ENCODE peak calls at places on chromosomes 12 and 14, in nine cellular contexts. One of them, this sample, is unnamed.

GRCh38 chr14:50006141-50006540 is 110.2 kb downstream of the VCPKMT start:
- DNase-seq in A549: no peak
- DNase-seq in coronary artery: no peak
- DNase-seq in ovary: no peak
- DNase-seq in hepatocyte: no peak
- DNase-seq in GM06990: no peak
- DNase-seq in Peyer's patch: no peak
- DNase-seq in astrocyte of the spinal cord: no peak
- DNase-seq in fibroblast of the aortic adventitia: no peak
- DNase-seq in this sample: no peak

GRCh38 chr14:22994762-22995275 is 12.5 kb upstream of the AJUBA start:
- DNase-seq in A549: peak
- DNase-seq in coronary artery: no peak
- DNase-seq in ovary: no peak
- DNase-seq in hepatocyte: peak
- DNase-seq in GM06990: no peak
- DNase-seq in Peyer's patch: no peak
- DNase-seq in astrocyte of the spinal cord: peak
- DNase-seq in fibroblast of the aortic adventitia: peak
- DNase-seq in this sample: no peak

GRCh38 chr12:31431721-31432120 is 105.8 kb upstream of the SINHCAF start:
- DNase-seq in A549: no peak
- DNase-seq in coronary artery: no peak
- DNase-seq in ovary: no peak
- DNase-seq in hepatocyte: no peak
- DNase-seq in GM06990: no peak
- DNase-seq in Peyer's patch: no peak
- DNase-seq in astrocyte of the spinal cord: no peak
- DNase-seq in fibroblast of the aortic adventitia: peak
- DNase-seq in this sample: no peak

GRCh38 chr14:75770635-75771034 is 109.6 kb downstream of the TTLL5 start:
- DNase-seq in A549: no peak
- DNase-seq in coronary artery: no peak
- DNase-seq in ovary: no peak
- DNase-seq in hepatocyte: no peak
- DNase-seq in GM06990: no peak
- DNase-seq in Peyer's patch: no peak
- DNase-seq in astrocyte of the spinal cord: no peak
- DNase-seq in fibroblast of the aortic adventitia: no peak
- DNase-seq in this sample: no peak

GRCh38 chr14:49861581-49861922 is 9.0 kb upstream of the NEMF start:
- DNase-seq in A549: peak
- DNase-seq in coronary artery: peak
- DNase-seq in ovary: peak
- DNase-seq in hepatocyte: peak
- DNase-seq in GM06990: peak
- DNase-seq in Peyer's patch: peak
- DNase-seq in astrocyte of the spinal cord: peak
- DNase-seq in fibroblast of the aortic adventitia: peak
- DNase-seq in this sample: peak

GRCh38 chr14:64968651-64969050 is 3.5 kb downstream of the RAB15 start:
- DNase-seq in A549: no peak
- DNase-seq in coronary artery: no peak
- DNase-seq in ovary: no peak
- DNase-seq in hepatocyte: no peak
- DNase-seq in GM06990: no peak
- DNase-seq in Peyer's patch: no peak
- DNase-seq in astrocyte of the spinal cord: peak
- DNase-seq in fibroblast of the aortic adventitia: no peak
- DNase-seq in this sample: no peak

GRCh38 chr14:31596691-31597090 is 35.5 kb downstream of the NUBPL start:
- DNase-seq in A549: no peak
- DNase-seq in coronary artery: no peak
- DNase-seq in ovary: no peak
- DNase-seq in hepatocyte: no peak
- DNase-seq in GM06990: no peak
- DNase-seq in Peyer's patch: no peak
- DNase-seq in astrocyte of the spinal cord: no peak
- DNase-seq in fibroblast of the aortic adventitia: no peak
- DNase-seq in this sample: no peak

GRCh38 chr12:69502342-69503081 is 32.3 kb downstream of the FRS2 start:
- DNase-seq in A549: peak
- DNase-seq in coronary artery: no peak
- DNase-seq in ovary: no peak
- DNase-seq in hepatocyte: no peak
- DNase-seq in GM06990: no peak
- DNase-seq in Peyer's patch: no peak
- DNase-seq in astrocyte of the spinal cord: peak
- DNase-seq in fibroblast of the aortic adventitia: no peak
- DNase-seq in this sample: peak

GRCh38 chr12:913919-914718 is 35.4 kb downstream of the RAD52 start:
- DNase-seq in A549: no peak
- DNase-seq in coronary artery: no peak
- DNase-seq in ovary: no peak
- DNase-seq in hepatocyte: no peak
- DNase-seq in GM06990: no peak
- DNase-seq in Peyer's patch: no peak
- DNase-seq in astrocyte of the spinal cord: peak
- DNase-seq in fibroblast of the aortic adventitia: peak
- DNase-seq in this sample: peak

GRCh38 chr14:39726563-39726962 is 294.3 kb upstream of the FBXO33 start:
- DNase-seq in A549: no peak
- DNase-seq in coronary artery: no peak
- DNase-seq in ovary: no peak
- DNase-seq in hepatocyte: no peak
- DNase-seq in GM06990: no peak
- DNase-seq in Peyer's patch: no peak
- DNase-seq in astrocyte of the spinal cord: no peak
- DNase-seq in fibroblast of the aortic adventitia: no peak
- DNase-seq in this sample: no peak

GRCh38 chr14:39734306-39734705 is 302.1 kb upstream of the FBXO33 start:
- DNase-seq in A549: no peak
- DNase-seq in coronary artery: no peak
- DNase-seq in ovary: no peak
- DNase-seq in hepatocyte: no peak
- DNase-seq in GM06990: no peak
- DNase-seq in Peyer's patch: no peak
- DNase-seq in astrocyte of the spinal cord: no peak
- DNase-seq in fibroblast of the aortic adventitia: no peak
- DNase-seq in this sample: no peak

GRCh38 chr14:39733741-39734140 is 301.5 kb upstream of the FBXO33 start:
- DNase-seq in A549: no peak
- DNase-seq in coronary artery: no peak
- DNase-seq in ovary: no peak
- DNase-seq in hepatocyte: no peak
- DNase-seq in GM06990: no peak
- DNase-seq in Peyer's patch: no peak
- DNase-seq in astrocyte of the spinal cord: no peak
- DNase-seq in fibroblast of the aortic adventitia: no peak
- DNase-seq in this sample: no peak

GRCh38 chr14:39731912-39732311 is 299.7 kb upstream of the FBXO33 start:
- DNase-seq in A549: peak
- DNase-seq in coronary artery: no peak
- DNase-seq in ovary: no peak
- DNase-seq in hepatocyte: no peak
- DNase-seq in GM06990: no peak
- DNase-seq in Peyer's patch: no peak
- DNase-seq in astrocyte of the spinal cord: no peak
- DNase-seq in fibroblast of the aortic adventitia: no peak
- DNase-seq in this sample: no peak
- TF ChIP-seq CTCF in A549: no peak
- TF ChIP-seq CTCF in coronary artery: no peak
- TF ChIP-seq CTCF in ovary: no peak
- TF ChIP-seq CTCF in hepatocyte: no peak
- TF ChIP-seq CTCF in GM06990: peak
- TF ChIP-seq CTCF in Peyer's patch: peak
- TF ChIP-seq CTCF in astrocyte of the spinal cord: peak
- TF ChIP-seq CTCF in fibroblast of the aortic adventitia: no peak
- TF ChIP-seq CTCF in this sample: peak

GRCh38 chr12:111041091-111041490 is 120.7 kb upstream of the MYL2 start:
- DNase-seq in A549: no peak
- DNase-seq in coronary artery: no peak
- DNase-seq in ovary: no peak
- DNase-seq in hepatocyte: no peak
- DNase-seq in GM06990: no peak
- DNase-seq in Peyer's patch: no peak
- DNase-seq in astrocyte of the spinal cord: no peak
- DNase-seq in fibroblast of the aortic adventitia: no peak
- DNase-seq in this sample: no peak
- H3K4me3 ChIP-seq in A549: no peak
- H3K4me3 ChIP-seq in coronary artery: no peak
- H3K4me3 ChIP-seq in ovary: no peak
- H3K4me3 ChIP-seq in hepatocyte: no peak
- H3K4me3 ChIP-seq in GM06990: no peak
- H3K4me3 ChIP-seq in Peyer's patch: no peak
- H3K4me3 ChIP-seq in astrocyte of the spinal cord: no peak
- H3K4me3 ChIP-seq in fibroblast of the aortic adventitia: no peak
- H3K4me3 ChIP-seq in this sample: no peak

GRCh38 chr12:44812062-44812461 is 64.1 kb downstream of the NELL2 start:
- DNase-seq in A549: peak
- DNase-seq in coronary artery: no peak
- DNase-seq in ovary: no peak
- DNase-seq in hepatocyte: peak
- DNase-seq in GM06990: no peak
- DNase-seq in Peyer's patch: peak
- DNase-seq in astrocyte of the spinal cord: no peak
- DNase-seq in fibroblast of the aortic adventitia: no peak
- DNase-seq in this sample: no peak
- TF ChIP-seq CTCF in A549: no peak
- TF ChIP-seq CTCF in coronary artery: no peak
- TF ChIP-seq CTCF in ovary: no peak
- TF ChIP-seq CTCF in hepatocyte: no peak
- TF ChIP-seq CTCF in GM06990: peak
- TF ChIP-seq CTCF in Peyer's patch: peak
- TF ChIP-seq CTCF in astrocyte of the spinal cord: no peak
- TF ChIP-seq CTCF in fibroblast of the aortic adventitia: no peak
- TF ChIP-seq CTCF in this sample: peak

GRCh38 chr14:104650057-104650980 is 39.1 kb upstream of the INF2 start:
- DNase-seq in A549: peak
- DNase-seq in coronary artery: no peak
- DNase-seq in ovary: peak
- DNase-seq in hepatocyte: peak
- DNase-seq in GM06990: peak
- DNase-seq in Peyer's patch: peak
- DNase-seq in astrocyte of the spinal cord: peak
- DNase-seq in fibroblast of the aortic adventitia: peak
- DNase-seq in this sample: no peak
- H3K4me3 ChIP-seq in A549: peak
- H3K4me3 ChIP-seq in coronary artery: peak
- H3K4me3 ChIP-seq in ovary: peak
- H3K4me3 ChIP-seq in hepatocyte: peak
- H3K4me3 ChIP-seq in GM06990: peak
- H3K4me3 ChIP-seq in Peyer's patch: peak
- H3K4me3 ChIP-seq in astrocyte of the spinal cord: peak
- H3K4me3 ChIP-seq in fibroblast of the aortic adventitia: peak
- H3K4me3 ChIP-seq in this sample: peak

GRCh38 chr12:2642176-2642892 is 152.4 kb upstream of the FKBP4 start:
- DNase-seq in A549: no peak
- DNase-seq in coronary artery: no peak
- DNase-seq in ovary: no peak
- DNase-seq in hepatocyte: no peak
- DNase-seq in GM06990: no peak
- DNase-seq in Peyer's patch: peak
- DNase-seq in astrocyte of the spinal cord: no peak
- DNase-seq in fibroblast of the aortic adventitia: no peak
- DNase-seq in this sample: no peak

GRCh38 chr12:2641761-2642160 is 153.0 kb upstream of the FKBP4 start:
- DNase-seq in A549: no peak
- DNase-seq in coronary artery: peak
- DNase-seq in ovary: no peak
- DNase-seq in hepatocyte: no peak
- DNase-seq in GM06990: no peak
- DNase-seq in Peyer's patch: peak
- DNase-seq in astrocyte of the spinal cord: no peak
- DNase-seq in fibroblast of the aortic adventitia: no peak
- DNase-seq in this sample: no peak

GRCh38 chr12:2640281-2640680 is 154.5 kb upstream of the FKBP4 start:
- DNase-seq in A549: peak
- DNase-seq in coronary artery: no peak
- DNase-seq in ovary: no peak
- DNase-seq in hepatocyte: no peak
- DNase-seq in GM06990: no peak
- DNase-seq in Peyer's patch: peak
- DNase-seq in astrocyte of the spinal cord: no peak
- DNase-seq in fibroblast of the aortic adventitia: peak
- DNase-seq in this sample: no peak

GRCh38 chr12:2640709-2641108 is 154.1 kb upstream of the FKBP4 start:
- DNase-seq in A549: peak
- DNase-seq in coronary artery: peak
- DNase-seq in ovary: no peak
- DNase-seq in hepatocyte: peak
- DNase-seq in GM06990: no peak
- DNase-seq in Peyer's patch: peak
- DNase-seq in astrocyte of the spinal cord: peak
- DNase-seq in fibroblast of the aortic adventitia: peak
- DNase-seq in this sample: peak

GRCh38 chr12:2641209-2641608 is 153.6 kb upstream of the FKBP4 start:
- DNase-seq in A549: peak
- DNase-seq in coronary artery: peak
- DNase-seq in ovary: no peak
- DNase-seq in hepatocyte: peak
- DNase-seq in GM06990: no peak
- DNase-seq in Peyer's patch: peak
- DNase-seq in astrocyte of the spinal cord: peak
- DNase-seq in fibroblast of the aortic adventitia: peak
- DNase-seq in this sample: no peak
- TF ChIP-seq CTCF in A549: peak
- TF ChIP-seq CTCF in coronary artery: no peak
- TF ChIP-seq CTCF in ovary: no peak
- TF ChIP-seq CTCF in hepatocyte: peak
- TF ChIP-seq CTCF in GM06990: peak
- TF ChIP-seq CTCF in Peyer's patch: no peak
- TF ChIP-seq CTCF in astrocyte of the spinal cord: peak
- TF ChIP-seq CTCF in fibroblast of the aortic adventitia: peak
- TF ChIP-seq CTCF in this sample: peak

GRCh38 chr12:57837779-57838562 is 8.6 kb downstream of the CTDSP2 start:
- DNase-seq in A549: no peak
- DNase-seq in coronary artery: no peak
- DNase-seq in ovary: no peak
- DNase-seq in hepatocyte: peak
- DNase-seq in GM06990: peak
- DNase-seq in Peyer's patch: no peak
- DNase-seq in astrocyte of the spinal cord: peak
- DNase-seq in fibroblast of the aortic adventitia: peak
- DNase-seq in this sample: no peak
- H3K4me3 ChIP-seq in A549: no peak
- H3K4me3 ChIP-seq in coronary artery: peak
- H3K4me3 ChIP-seq in ovary: no peak
- H3K4me3 ChIP-seq in hepatocyte: no peak
- H3K4me3 ChIP-seq in GM06990: no peak
- H3K4me3 ChIP-seq in Peyer's patch: no peak
- H3K4me3 ChIP-seq in astrocyte of the spinal cord: no peak
- H3K4me3 ChIP-seq in fibroblast of the aortic adventitia: peak
- H3K4me3 ChIP-seq in this sample: no peak

This sample was measured in retinal pigment epithelial cell.